ENCODE peak calls at places on chromosomes 12 and 14, in nine cellular contexts. J, N, L, T, Q, A, C, X and Y are unnamed samples. For H3K4me1, the result is how much of the 10 kb centered on the place peaks cover.

GRCh38 chr12:113273053-113273725 is 51.9 kb downstream of the TPCN1 start:
- DNase-seq in J (peak), N (no peak), L (no peak), T (no peak), Q (no peak), A (no peak), C (no peak), X (peak), Y (no peak)

GRCh38 chr12:57883057-57883456 is 36.5 kb upstream of the CTDSP2 start:
- DNase-seq in J (no peak), N (no peak), L (no peak), T (no peak), Q (no peak), A (no peak), C (no peak), X (no peak), Y (no peak)

GRCh38 chr12:87157791-87158190 is 871.4 kb downstream of the C12orf50 start:
- DNase-seq in J (peak), N (no peak), L (no peak), T (no peak), Q (no peak), A (no peak), C (no peak), X (peak), Y (no peak)

GRCh38 chr14:60349663-60350365 is 100.8 kb downstream of the PPM1A start:
- DNase-seq in J (peak), N (peak), L (no peak), T (no peak), Q (peak), A (no peak), C (no peak), X (peak), Y (peak)

GRCh38 chr12:130873825-130874224 is 2.0 kb downstream of the RAN start:
- DNase-seq in J (no peak), N (no peak), L (no peak), T (no peak), Q (no peak), A (no peak), C (no peak), X (no peak), Y (no peak)

GRCh38 chr12:78778339-78778738 is 86.2 kb upstream of the SYT1 start:
- DNase-seq in J (no peak), N (no peak), L (no peak), T (no peak), Q (no peak), A (no peak), C (no peak), X (no peak), Y (no peak)

GRCh38 chr14:99689266-99690236 is 5.5 kb downstream of the CYP46A1 start:
- DNase-seq in J (no peak), N (no peak), L (no peak), T (no peak), Q (no peak), A (no peak), C (no peak), X (peak), Y (no peak)

GRCh38 chr12:6532051-6532926 is 2.0 kb upstream of the GAPDH start:
- DNase-seq in J (peak), N (peak), L (peak), T (no peak), Q (peak), A (peak), C (peak), X (peak), Y (peak)

GRCh38 chr12:116130431-116130830 is 147.1 kb downstream of the MED13L start:
- DNase-seq in J (no peak), N (peak), L (no peak), T (no peak), Q (no peak), A (no peak), C (no peak), X (no peak), Y (no peak)

GRCh38 chr12:131826064-131826928 is 1.9 kb upstream of the MMP17 start:
- DNase-seq in J (no peak), N (no peak), L (no peak), T (no peak), Q (no peak), A (no peak), C (no peak), X (peak), Y (no peak)

GRCh38 chr12:131370321-131370720 is 340.6 kb upstream of the SFSWAP start:
- DNase-seq in J (no peak), N (no peak), L (no peak), T (no peak), Q (no peak), A (no peak), C (no peak), X (peak), Y (no peak)

GRCh38 chr12:117105902-117106301 is 6.7 kb upstream of the TESC start:
- DNase-seq in J (no peak), N (no peak), L (no peak), T (no peak), Q (peak), A (no peak), C (no peak), X (no peak), Y (no peak)

GRCh38 chr14:76502638-76503037 is 126.7 kb downstream of the ESRRB start:
- DNase-seq in J (no peak), N (no peak), L (no peak), T (no peak), Q (no peak), A (no peak), C (no peak), X (peak), Y (no peak)

GRCh38 chr12:77488041-77488620 is 342.6 kb upstream of the NAV3 start:
- DNase-seq in J (peak), N (no peak), L (no peak), T (no peak), Q (no peak), A (no peak), C (no peak), X (no peak), Y (no peak)

GRCh38 chr14:72024043-72024407 is 91.8 kb downstream of the RGS6 start:
- DNase-seq in J (no peak), N (peak), L (no peak), T (no peak), Q (peak), A (no peak), C (peak), X (peak), Y (no peak)

GRCh38 chr14:76827696-76828301 is 1.6 kb downstream of the LRRC74A start:
- DNase-seq in J (no peak), N (no peak), L (no peak), T (no peak), Q (no peak), A (peak), C (no peak), X (no peak), Y (no peak)

GRCh38 chr12:26425587-26426260 is 230.4 kb downstream of the SSPN start:
- DNase-seq in J (no peak), N (no peak), L (no peak), T (no peak), Q (no peak), A (no peak), C (no peak), X (no peak), Y (no peak)

GRCh38 chr12:43100231-43100630 is 451.8 kb downstream of the ADAMTS20 start:
- DNase-seq in J (no peak), N (no peak), L (no peak), T (no peak), Q (no peak), A (no peak), C (no peak), X (no peak), Y (no peak)

GRCh38 chr12:101823891-101824290 is 6.9 kb downstream of the GNPTAB start:
- DNase-seq in J (peak), N (peak), L (no peak), T (no peak), Q (peak), A (peak), C (peak), X (peak), Y (peak)

GRCh38 chr12:62537544-62537943 is 70.9 kb downstream of the MON2 start:
- DNase-seq in J (peak), N (peak), L (no peak), T (no peak), Q (no peak), A (no peak), C (no peak), X (no peak), Y (peak)

GRCh38 chr12:51028126-51028810 is 2.1 kb upstream of the SLC11A2 start:
- DNase-seq in J (peak), N (peak), L (no peak), T (no peak), Q (no peak), A (no peak), C (peak), X (peak), Y (no peak)

GRCh38 chr12:130013771-130014484 is 110.1 kb upstream of the TMEM132D start:
- DNase-seq in J (peak), N (peak), L (no peak), T (no peak), Q (no peak), A (no peak), C (peak), X (peak), Y (no peak)

GRCh38 chr12:72236071-72236705 is 36.0 kb upstream of the TRHDE start:
- DNase-seq in J (peak), N (no peak), L (no peak), T (no peak), Q (no peak), A (no peak), C (no peak), X (no peak), Y (no peak)

GRCh38 chr12:93198086-93198485 is 179.6 kb upstream of the NUDT4 start:
- DNase-seq in J (peak), N (no peak), L (no peak), T (no peak), Q (peak), A (no peak), C (no peak), X (no peak), Y (peak)

GRCh38 chr12:8501720-8502119 is 11.6 kb upstream of the CLEC4D start:
- DNase-seq in J (no peak), N (peak), L (no peak), T (no peak), Q (no peak), A (no peak), C (no peak), X (no peak), Y (no peak)

GRCh38 chr14:103597623-103598372 is 31.2 kb upstream of the KLC1 start:
- DNase-seq in J (peak), N (peak), L (no peak), T (no peak), Q (peak), A (no peak), C (no peak), X (no peak), Y (no peak)

GRCh38 chr12:95282266-95282665 is 64.7 kb downstream of the VEZT start:
- DNase-seq in J (no peak), N (peak), L (no peak), T (no peak), Q (no peak), A (no peak), C (no peak), X (no peak), Y (peak)

GRCh38 chr14:93095742-93096510 is 19.8 kb downstream of the ITPK1 start:
- DNase-seq in J (no peak), N (no peak), L (no peak), T (no peak), Q (no peak), A (no peak), C (no peak), X (no peak), Y (no peak)

GRCh38 chr12:26848156-26848825 is 15.3 kb upstream of the ITPR2 start:
- DNase-seq in J (peak), N (no peak), L (no peak), T (no peak), Q (no peak), A (no peak), C (no peak), X (no peak), Y (no peak)

GRCh38 chr14:70833884-70834283 is 24.6 kb upstream of the MAP3K9 start:
- DNase-seq in J (no peak), N (no peak), L (no peak), T (no peak), Q (no peak), A (no peak), C (no peak), X (no peak), Y (no peak)

GRCh38 chr12:68368332-68368731 is 36.2 kb upstream of the MDM1 start:
- DNase-seq in J (no peak), N (no peak), L (no peak), T (no peak), Q (no peak), A (no peak), C (no peak), X (no peak), Y (no peak)

GRCh38 chr12:100926669-100927248 is 132.2 kb downstream of the ANO4 start:
- DNase-seq in J (peak), N (peak), L (no peak), T (no peak), Q (peak), A (no peak), C (peak), X (peak), Y (no peak)

GRCh38 chr14:102665665-102666064 is 73.2 kb downstream of the RCOR1 start:
- DNase-seq in J (no peak), N (no peak), L (no peak), T (no peak), Q (no peak), A (no peak), C (no peak), X (no peak), Y (no peak)

GRCh38 chr12:64611430-64612286 is 1.4 kb downstream of the RASSF3 start:
- DNase-seq in J (peak), N (peak), L (no peak), T (no peak), Q (no peak), A (peak), C (no peak), X (peak), Y (peak)

GRCh38 chr12:110371408-110372055 is 32.0 kb downstream of the ANAPC7 start:
- DNase-seq in J (no peak), N (no peak), L (no peak), T (no peak), Q (no peak), A (no peak), C (no peak), X (peak), Y (no peak)

GRCh38 chr12:102197789-102198188 is at the start of gene PMCH:
- DNase-seq in J (peak), N (no peak), L (no peak), T (no peak), Q (no peak), A (no peak), C (no peak), X (no peak), Y (no peak)

GRCh38 chr12:212799-213526 is 994 bp downstream of the SLC6A12 start:
- DNase-seq in J (peak), N (no peak), L (no peak), T (no peak), Q (no peak), A (peak), C (no peak), X (no peak), Y (no peak)
- H3K4me1 ChIP-seq in J (under half), N (under half), L (under half), T (under half), Q (under half), A (under half), C (under half), X (under half), Y (under half)

GRCh38 chr14:90398841-90399540 is 2.2 kb downstream of the CALM1 start:
- DNase-seq in J (no peak), N (no peak), L (no peak), T (no peak), Q (no peak), A (no peak), C (no peak), X (no peak), Y (no peak)

GRCh38 chr14:90397401-90398314 is 829 bp downstream of the CALM1 start:
- DNase-seq in J (peak), N (peak), L (peak), T (no peak), Q (no peak), A (peak), C (peak), X (peak), Y (peak)

GRCh38 chr14:90399541-90400444 is 3.0 kb downstream of the CALM1 start:
- DNase-seq in J (peak), N (peak), L (peak), T (peak), Q (peak), A (peak), C (peak), X (peak), Y (peak)

GRCh38 chr14:90396342-90397339 is at the start of gene CALM1:
- DNase-seq in J (peak), N (peak), L (peak), T (peak), Q (peak), A (peak), C (peak), X (peak), Y (peak)

GRCh38 chr14:90398315-90398811 is 1.5 kb downstream of the CALM1 start:
- DNase-seq in J (no peak), N (peak), L (no peak), T (no peak), Q (no peak), A (no peak), C (no peak), X (peak), Y (peak)
- H3K4me1 ChIP-seq in J (under half), N (under half), L (under half), T (under half), Q (under half), A (under half), C (under half), X (under half), Y (under half)

GRCh38 chr12:124026755-124027745 is 54.0 kb downstream of the ZNF664 start:
- DNase-seq in J (peak), N (peak), L (no peak), T (no peak), Q (no peak), A (no peak), C (no peak), X (no peak), Y (no peak)

GRCh38 chr12:124030008-124030407 is 57.0 kb downstream of the ZNF664 start:
- DNase-seq in J (no peak), N (no peak), L (no peak), T (no peak), Q (no peak), A (no peak), C (no peak), X (no peak), Y (no peak)

GRCh38 chr12:124025661-124026060 is 52.6 kb downstream of the ZNF664 start:
- DNase-seq in J (no peak), N (no peak), L (no peak), T (no peak), Q (no peak), A (no peak), C (no peak), X (peak), Y (no peak)

GRCh38 chr12:124028560-124028935 is 55.5 kb downstream of the ZNF664 start:
- DNase-seq in J (no peak), N (no peak), L (no peak), T (no peak), Q (no peak), A (no peak), C (no peak), X (no peak), Y (no peak)

GRCh38 chr12:124027753-124028559 is 54.9 kb downstream of the ZNF664 start:
- DNase-seq in J (no peak), N (no peak), L (no peak), T (no peak), Q (no peak), A (peak), C (no peak), X (no peak), Y (no peak)
- H3K4me1 ChIP-seq in J (under half), N (under half), L (under half), T (under half), Q (under half), A (under half), C (under half), X (under half), Y (under half)

DNA sequence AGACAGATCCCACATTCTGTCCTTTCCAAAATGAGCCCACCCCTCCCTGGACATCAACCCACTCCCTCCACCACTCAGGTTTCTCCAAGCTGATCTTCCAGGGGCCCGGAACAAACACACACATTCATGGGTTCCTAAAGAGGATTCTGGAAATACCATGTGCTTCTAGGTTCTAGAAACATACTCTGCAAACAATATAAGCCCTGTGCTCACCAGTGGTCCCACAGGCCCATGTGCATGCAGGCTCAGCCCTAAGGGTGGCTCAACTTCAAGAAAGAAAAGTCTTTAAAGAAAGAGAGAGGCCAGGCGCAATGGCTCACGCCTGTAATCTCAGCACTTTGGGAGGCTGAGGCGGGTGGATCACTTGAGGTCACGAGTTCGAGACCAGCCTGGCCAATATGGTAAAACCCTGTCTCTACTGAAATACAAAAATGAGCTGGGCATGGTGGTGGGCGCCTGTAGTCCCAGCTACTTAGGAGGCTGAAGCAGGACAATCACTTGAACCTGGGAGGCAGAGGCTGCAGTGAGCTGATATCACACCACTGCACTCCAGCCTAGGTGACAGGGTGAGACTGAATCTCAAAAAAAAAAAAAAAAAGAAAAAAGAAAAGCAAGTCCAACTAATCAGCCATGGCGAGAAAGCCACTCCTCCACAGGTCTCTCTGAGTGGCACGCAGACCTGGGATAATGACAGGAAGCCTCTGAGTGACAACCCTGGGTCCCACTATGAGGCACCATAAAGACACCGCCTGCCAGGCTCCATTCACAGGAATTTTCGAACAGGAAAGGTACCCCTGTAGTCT is 59.5 kb upstream of the PNMA1 start:
- DNase-seq in J (no peak), N (peak), L (no peak), T (no peak), Q (no peak), A (no peak), C (no peak), X (peak), Y (no peak)
- H3K4me1 ChIP-seq in J (under half), N (under half), L (under half), T (half or more), Q (under half), A (under half), C (under half), X (under half), Y (half or more)

GRCh38 chr14:68957688-68958248 is 21.3 kb downstream of the ACTN1 start:
- DNase-seq in J (no peak), N (no peak), L (no peak), T (no peak), Q (no peak), A (no peak), C (no peak), X (no peak), Y (no peak)

GRCh38 chr14:68952544-68953535 is 26.3 kb downstream of the ACTN1 start:
- DNase-seq in J (peak), N (peak), L (no peak), T (no peak), Q (no peak), A (no peak), C (no peak), X (no peak), Y (no peak)

GRCh38 chr14:68958553-68958952 is 20.5 kb downstream of the ACTN1 start:
- DNase-seq in J (peak), N (no peak), L (no peak), T (no peak), Q (no peak), A (no peak), C (no peak), X (no peak), Y (no peak)

GRCh38 chr14:68956728-68957127 is 22.4 kb downstream of the ACTN1 start:
- DNase-seq in J (no peak), N (no peak), L (no peak), T (no peak), Q (no peak), A (no peak), C (no peak), X (no peak), Y (no peak)

DNA sequence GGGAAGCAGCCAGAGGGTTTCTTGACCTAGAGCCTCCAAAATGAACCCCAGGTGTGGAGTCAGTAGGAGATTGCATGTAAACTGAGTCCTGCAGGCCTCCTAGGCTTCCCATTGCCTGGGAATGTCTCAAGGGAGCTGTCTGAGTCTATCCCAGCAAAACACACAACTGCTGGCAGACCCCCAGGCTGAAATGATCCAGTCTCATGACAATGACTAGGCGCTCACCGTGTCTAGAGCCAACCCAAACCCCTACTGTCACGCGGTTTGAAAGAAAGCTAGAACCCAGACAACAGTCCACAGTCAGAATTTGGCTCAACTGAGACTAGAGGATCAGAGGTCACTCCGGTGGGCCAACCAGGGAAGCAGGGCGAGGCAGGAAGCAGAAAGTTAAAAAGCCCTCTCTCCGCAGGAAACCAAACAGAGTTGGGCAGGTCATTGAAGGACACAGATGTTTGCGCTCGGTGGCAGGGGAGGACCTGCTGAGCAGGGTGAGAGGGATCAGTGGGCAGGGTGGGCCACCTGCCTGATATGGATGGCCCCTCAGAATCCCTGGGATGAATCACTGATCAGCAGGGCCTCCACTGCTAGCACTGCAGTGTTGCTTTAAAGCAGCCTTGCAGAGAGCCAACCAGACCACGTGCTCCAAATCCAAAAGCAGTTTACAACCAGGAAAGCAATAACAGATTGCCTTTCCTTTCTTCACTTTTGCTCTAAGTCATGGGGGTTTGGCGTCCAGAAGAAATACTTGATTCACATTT is 23.8 kb downstream of the ACTN1 start:
- DNase-seq in J (no peak), N (no peak), L (no peak), T (no peak), Q (no peak), A (no peak), C (no peak), X (no peak), Y (no peak)
- H3K4me1 ChIP-seq in J (half or more), N (under half), L (half or more), T (half or more), Q (half or more), A (half or more), C (under half), X (under half), Y (half or more)